ENCODE peak calls at places on chromosomes 13 and 19, in four cellular contexts. D is astrocyte of the spinal cord; X is AG09309; S is effector memory CD4-positive, alpha-beta T cell. F is an unnamed sample.
A peak's percentile ranks its signal among the peaks of the same experiment; 100 is the strongest.

GRCh38 chr19:13430790-13431582 is 75.3 kb downstream of the CACNA1A start:
- DNase-seq in D (peak; percentile 43), X (no peak), S (peak; percentile 13), F (peak; percentile 37)

GRCh38 chr19:49642488-49643035 is 553 bp downstream of the SCAF1 start:
- DNase-seq in D (no peak), X (no peak), S (no peak), F (peak; percentile 35)

GRCh38 chr19:11964496-11964857 is 363 bp upstream of the ZNF763 start:
- DNase-seq in D (no peak), X (no peak), S (no peak), F (no peak)

GRCh38 chr13:24574847-24575246 is 62.3 kb upstream of the PARP4 start:
- DNase-seq in D (no peak), X (no peak), S (no peak), F (no peak)

GRCh38 chr13:46296920-46297319 is 85.2 kb downstream of the LRRC63 start:
- DNase-seq in D (peak; percentile 90), X (peak; percentile 87), S (no peak), F (no peak)

GRCh38 chr19:17615889-17616685 is 60.6 kb downstream of the COLGALT1 start:
- DNase-seq in D (no peak), X (no peak), S (no peak), F (no peak)

GRCh38 chr13:26784704-26785639 is 24.4 kb upstream of the GPR12 start:
- DNase-seq in D (no peak), X (no peak), S (no peak), F (no peak)

GRCh38 chr19:46155237-46155636 is 7.2 kb downstream of the IGFL2 start:
- DNase-seq in D (no peak), X (no peak), S (no peak), F (no peak)

GRCh38 chr19:4371209-4371897 is 28.0 kb downstream of the MPND start:
- DNase-seq in D (no peak), X (no peak), S (no peak), F (no peak)

GRCh38 chr13:87999141-87999765 is 328.1 kb downstream of the SLITRK5 start:
- DNase-seq in D (peak; percentile 63), X (peak; percentile 18), S (no peak), F (no peak)

GRCh38 chr19:3665681-3666544 is 34.4 kb downstream of the PIP5K1C start:
- DNase-seq in D (no peak), X (no peak), S (peak; percentile 49), F (peak; percentile 73)

GRCh38 chr13:76799696-76800095 is 86.5 kb downstream of the KCTD12 start:
- DNase-seq in D (no peak), X (no peak), S (no peak), F (no peak)

GRCh38 chr13:42751693-42752092 is 29.7 kb upstream of the FAM216B start:
- DNase-seq in D (no peak), X (no peak), S (no peak), F (no peak)

GRCh38 chr19:1383014-1383310 is 745 bp upstream of the NDUFS7 start:
- DNase-seq in D (no peak), X (no peak), S (no peak), F (no peak)

GRCh38 chr19:45161715-45162463 is 1.1 kb upstream of the NKPD1 start:
- DNase-seq in D (peak; percentile 34), X (no peak), S (no peak), F (no peak)

GRCh38 chr13:81480634-81481033 is 1139.7 kb upstream of the SPRY2 start:
- DNase-seq in D (no peak), X (no peak), S (no peak), F (no peak)

GRCh38 chr13:109145631-109146030 is 516.2 kb downstream of the MYO16 start:
- DNase-seq in D (peak; percentile 76), X (peak; percentile 40), S (no peak), F (peak; percentile 35)

GRCh38 chr19:12994701-12995595 is at the start of gene NFIX:
- DNase-seq in D (peak; percentile 64), X (no peak), S (peak; percentile 28), F (peak; percentile 71)

GRCh38 chr13:30529085-30529815 is 63.5 kb upstream of the HMGB1 start:
- DNase-seq in D (peak; percentile 3), X (no peak), S (no peak), F (no peak)

GRCh38 chr19:3954107-3954506 is 16.8 kb downstream of the DAPK3 start:
- DNase-seq in D (no peak), X (no peak), S (no peak), F (no peak)

GRCh38 chr19:19487077-19488040 is 28.0 kb downstream of the TSSK6 start:
- DNase-seq in D (no peak), X (no peak), S (no peak), F (no peak)

GRCh38 chr13:93058301-93058700 is 168.3 kb upstream of the GPC6 start:
- DNase-seq in D (no peak), X (no peak), S (no peak), F (no peak)

GRCh38 chr19:54551293-54551692 is 22.3 kb upstream of the LILRA2 start:
- DNase-seq in D (no peak), X (no peak), S (no peak), F (no peak)

GRCh38 chr13:37295046-37295445 is 189.6 kb upstream of the CSNK1A1L start:
- DNase-seq in D (peak; percentile 60), X (no peak), S (no peak), F (no peak)

GRCh38 chr19:1822210-1822609 is 10.1 kb upstream of the ATP8B3 start:
- DNase-seq in D (no peak), X (no peak), S (no peak), F (no peak)

GRCh38 chr19:1009976-1010538 is 9.8 kb downstream of the GRIN3B start:
- DNase-seq in D (no peak), X (no peak), S (no peak), F (no peak)

GRCh38 chr19:39031368-39032163 is 783 bp downstream of the FBXO27 start:
- DNase-seq in D (peak; percentile 61), X (no peak), S (peak; percentile 68), F (peak; percentile 94)

GRCh38 chr19:39223703-39224279 is 19.7 kb upstream of the SYCN start:
- DNase-seq in D (peak; percentile 13), X (no peak), S (no peak), F (no peak)

GRCh38 chr19:13029893-13030292 is 34.6 kb downstream of the NFIX start:
- DNase-seq in D (no peak), X (no peak), S (no peak), F (no peak)

GRCh38 chr19:1990230-1991017 is 25.1 kb downstream of the BTBD2 start:
- DNase-seq in D (no peak), X (no peak), S (no peak), F (no peak)

GRCh38 chr19:37218592-37218935 is 550 bp downstream of the ZNF383 start:
- DNase-seq in D (peak; percentile 25), X (peak; percentile 20), S (no peak), F (no peak)

GRCh38 chr19:5479958-5480357 is 24.7 kb downstream of the ZNRF4 start:
- DNase-seq in D (no peak), X (no peak), S (no peak), F (no peak)

GRCh38 chr13:99501952-99502310 is 659 bp downstream of the TM9SF2 start:
- DNase-seq in D (no peak), X (no peak), S (no peak), F (peak; percentile 55)

GRCh38 chr19:34365463-34366401 is 736 bp downstream of the GPI start:
- DNase-seq in D (peak; percentile 27), X (no peak), S (no peak), F (peak; percentile 74)

DNA sequence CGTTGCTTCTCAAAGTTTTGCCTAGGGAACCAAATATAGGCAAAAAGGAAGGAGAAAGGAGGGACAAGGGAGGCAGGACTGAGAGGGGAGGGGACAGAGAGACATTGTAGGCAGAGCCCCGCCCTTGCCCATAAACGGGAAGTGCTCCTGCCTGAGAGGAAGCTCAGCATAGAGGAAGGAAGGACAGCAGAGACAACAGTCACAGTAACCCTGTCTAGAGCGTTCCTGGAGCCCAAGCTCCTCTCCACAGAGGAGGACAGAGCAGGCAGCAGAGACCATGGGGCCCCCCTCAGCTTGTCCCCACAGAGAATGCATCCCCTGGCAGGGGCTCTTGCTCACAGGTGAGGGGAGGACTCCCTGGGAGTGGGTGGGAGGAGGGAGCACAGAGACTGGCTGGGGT is at the start of gene CEACAM21:
- DNase-seq in D (no peak), X (no peak), S (peak; percentile 19), F (peak; percentile 59)
- H3K4me3 ChIP-seq in D (no peak within 1 kb of the TSS), X (no peak within 1 kb of the TSS), S (peak within 1 kb of the TSS; percentile 23), F (no peak within 1 kb of the TSS)

DNA sequence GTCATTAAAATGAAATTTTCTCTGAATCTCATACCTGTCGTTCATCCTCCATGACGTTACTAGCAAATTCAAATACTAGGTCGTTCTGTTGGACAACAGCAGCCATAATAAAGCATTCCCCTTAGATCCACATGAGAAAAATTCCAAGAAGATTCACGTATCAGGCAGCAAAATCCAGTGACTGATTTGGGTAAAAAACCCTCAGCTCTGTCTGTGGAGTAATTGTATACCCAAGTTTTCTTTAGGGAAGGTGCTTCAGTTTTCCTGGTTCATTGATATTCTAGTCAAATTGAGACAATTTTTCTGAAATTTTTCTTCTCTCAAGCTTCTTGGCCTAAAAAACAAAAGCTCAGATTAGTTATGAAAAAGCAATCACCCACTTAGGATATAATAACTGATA is 37.2 kb downstream of the ELF1 start:
- DNase-seq in D (no peak), X (no peak), S (no peak), F (no peak)
- H3K4me3 ChIP-seq in D (no peak overlapping the region), X (no peak overlapping the region), S (peak overlapping the region; percentile 66), F (no peak overlapping the region)

DNA sequence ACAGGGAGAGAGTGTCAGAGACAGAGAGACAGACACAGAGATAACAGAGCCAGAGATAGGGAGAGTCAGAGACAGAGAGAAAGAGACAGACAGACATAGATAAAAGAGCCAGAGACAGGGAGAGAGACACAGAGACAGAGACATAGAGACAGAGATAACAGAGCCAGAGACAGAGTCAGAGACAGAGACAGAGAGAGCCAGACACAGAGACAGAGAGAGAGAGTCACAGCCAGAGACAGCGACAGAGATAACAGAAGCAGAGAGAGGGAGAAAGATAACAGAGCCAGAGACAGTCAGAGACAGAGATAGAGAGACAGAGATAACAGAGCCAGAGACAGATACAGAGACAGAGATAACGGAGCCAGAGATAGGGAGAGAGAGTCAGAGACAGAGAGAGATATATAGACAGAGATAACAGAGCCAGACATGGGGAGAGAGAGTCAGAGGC is 865 bp upstream of the TNFSF9 start:
- DNase-seq in D (no peak), X (no peak), S (no peak), F (no peak)
- H3K4me3 ChIP-seq in D (peak overlapping the region; percentile 67), X (peak overlapping the region; percentile 59), S (no peak overlapping the region), F (peak overlapping the region; percentile 47)

DNA sequence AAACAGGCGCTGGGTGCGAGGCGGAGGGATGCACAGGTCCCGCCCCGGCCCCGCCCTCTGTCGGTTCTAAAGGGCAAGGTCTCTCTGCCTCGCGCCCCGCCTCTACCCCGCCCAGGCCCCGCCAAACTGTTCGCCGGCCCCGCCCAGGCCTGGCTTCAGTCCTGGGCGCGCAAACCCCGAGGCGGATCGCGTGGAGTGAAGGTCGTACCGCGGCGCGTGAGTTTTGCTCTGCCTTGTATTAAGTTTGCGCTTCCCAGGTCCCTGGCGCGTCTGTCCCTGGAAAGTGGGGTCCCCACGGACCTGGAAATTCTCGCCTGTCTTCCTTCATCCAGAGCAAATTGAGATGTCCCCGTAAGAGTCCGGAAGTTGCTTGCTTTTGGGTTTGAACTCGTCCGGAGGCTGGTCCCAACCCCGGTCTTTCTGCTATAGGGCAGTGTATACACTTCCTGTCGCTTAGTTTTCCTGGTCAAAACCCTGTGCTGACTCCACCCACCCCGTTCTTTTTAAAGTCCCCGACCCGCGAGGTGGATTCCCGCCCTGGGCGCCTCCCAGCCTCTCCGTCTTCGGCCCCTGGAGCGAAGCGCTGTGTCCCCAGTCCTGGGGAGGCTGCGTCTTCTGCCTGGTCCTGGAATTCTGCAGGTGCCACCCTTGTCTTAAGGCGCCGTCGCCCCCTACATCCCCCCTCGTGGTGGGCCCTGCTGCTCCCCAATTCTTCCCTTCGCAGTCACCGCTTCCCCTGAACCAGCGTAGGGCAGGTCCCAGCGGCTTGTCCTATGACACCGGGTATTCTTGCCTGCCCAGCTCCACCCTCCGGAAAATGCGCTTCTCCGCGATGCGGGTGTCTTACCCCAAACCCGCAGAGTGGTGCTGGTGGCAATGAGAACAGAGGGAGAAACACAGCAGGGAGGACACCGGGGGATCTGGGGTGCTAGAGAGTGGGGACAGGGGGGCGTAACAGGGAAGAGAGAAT is 8.6 kb downstream of the ZNF808 start:
- DNase-seq in D (peak; percentile 82), X (no peak), S (peak; percentile 81), F (peak; percentile 72)
- H3K4me3 ChIP-seq in D (peak overlapping the region; percentile 59), X (peak overlapping the region; percentile 75), S (peak overlapping the region; percentile 79), F (peak overlapping the region; percentile 31)

F was measured in colonic mucosa.